ENCODE peak calls at places on chromosomes 12 and 14, in four cellular contexts. O, Z, M and N are unnamed samples.

GRCh38 chr14:49966304-49966809 is 73.5 kb downstream of the ARF6 start:
- DNase-seq in Z (no peak), M (no peak), O (peak), N (peak)

GRCh38 chr12:109358154-109358869 is 10.6 kb downstream of the MYO1H start:
- DNase-seq in Z (no peak), O (no peak), M (no peak), N (peak)

GRCh38 chr14:61503167-61503801 is 181.9 kb downstream of the PRKCH start:
- DNase-seq in Z (no peak), O (no peak), M (no peak), N (no peak)

GRCh38 chr14:79294506-79294905 is 916.8 kb downstream of the DIO2 start:
- DNase-seq in Z (no peak), O (no peak), M (no peak), N (no peak)

GRCh38 chr12:113030875-113031525 is 25.5 kb upstream of the DTX1 start:
- DNase-seq in M (peak), O (no peak), Z (peak), N (peak)

GRCh38 chr12:10554228-10554970 is 48.7 kb downstream of the EIF2S3B start:
- DNase-seq in Z (no peak), O (no peak), M (no peak), N (no peak)

GRCh38 chr14:95381726-95382125 is 62.0 kb upstream of the CLMN start:
- DNase-seq in O (no peak), M (no peak), Z (no peak), N (no peak)

GRCh38 chr12:111741235-111741812 is 25.4 kb upstream of the ALDH2 start:
- DNase-seq in Z (no peak), M (peak), O (peak), N (no peak)

GRCh38 chr12:22437031-22437806 is 102.7 kb upstream of the ST8SIA1 start:
- DNase-seq in O (no peak), M (no peak), Z (no peak), N (no peak)

GRCh38 chr14:99768381-99768780 is 24.8 kb upstream of the EML1 start:
- DNase-seq in Z (no peak), M (no peak), O (no peak), N (peak)

GRCh38 chr14:61568572-61569011 is 126.7 kb upstream of the HIF1A start:
- DNase-seq in Z (no peak), M (peak), O (peak), N (no peak)

GRCh38 chr14:94303111-94303510 is 10.0 kb upstream of the SERPINA10 start:
- DNase-seq in M (peak), O (no peak), Z (no peak), N (no peak)

GRCh38 chr14:25351269-25351668 is 301.3 kb upstream of the STXBP6 start:
- DNase-seq in O (no peak), M (no peak), Z (no peak), N (no peak)

GRCh38 chr12:31033681-31034080 is 40.0 kb upstream of the DDX11 start:
- DNase-seq in O (no peak), M (no peak), Z (no peak), N (no peak)

GRCh38 chr12:56119361-56119796 is 1.3 kb downstream of the ZC3H10 start:
- DNase-seq in Z (peak), M (peak), O (peak), N (peak)